ENCODE peak calls at places on chromosomes 6 and 20, in ten cellular contexts. K, O, L, F, J, E, S, Y, Z and V are unnamed samples.

GRCh38 chr6:52160468-52161104 is 25.6 kb upstream of the IL17A start:
- DNase-seq in F (no peak), S (no peak), Z (no peak), O (no peak), J (no peak), Y (no peak), E (no peak), K (no peak), L (no peak), V (no peak)

GRCh38 chr20:49699200-49699992 is 14.3 kb downstream of the B4GALT5 start:
- DNase-seq in K (no peak), O (no peak), S (no peak), F (no peak), E (peak), Z (no peak), Y (no peak), J (no peak), L (peak), V (no peak)

GRCh38 chr6:42509765-42510164 is 54.1 kb upstream of the UBR2 start:
- DNase-seq in F (no peak), S (no peak), K (no peak), Z (no peak), E (peak), L (no peak), J (no peak), O (no peak), Y (no peak), V (no peak)

GRCh38 chr20:52105045-52105572 is 86.5 kb downstream of the ZFP64 start:
- DNase-seq in J (no peak), E (peak), F (no peak), S (no peak), L (peak), Z (no peak), K (no peak), Y (peak), O (no peak), V (no peak)

GRCh38 chr20:34472246-34472925 is 43.8 kb upstream of the DYNLRB1 start:
- DNase-seq in F (no peak), O (no peak), S (no peak), Y (no peak), J (no peak), E (peak), Z (no peak), L (peak), K (no peak), V (no peak)

GRCh38 chr6:167683028-167683862 is 143.5 kb upstream of the AFDN start:
- DNase-seq in F (peak), L (no peak), E (peak), J (peak), O (peak), S (peak), K (peak), Y (peak), Z (no peak), V (no peak)

GRCh38 chr6:131199568-131200272 is 64.5 kb downstream of the AKAP7 start:
- DNase-seq in K (no peak), Y (no peak), Z (peak), S (peak), J (peak), F (peak), L (peak), O (no peak), E (peak), V (no peak)

GRCh38 chr20:34074101-34074760 is 37.8 kb downstream of the EIF2S2 start:
- DNase-seq in J (no peak), O (no peak), K (no peak), Y (no peak), Z (no peak), L (peak), F (no peak), E (peak), S (no peak), V (no peak)

GRCh38 chr6:130593948-130594347 is 228.1 kb downstream of the TMEM200A start:
- DNase-seq in J (no peak), F (no peak), K (no peak), S (no peak), L (no peak), E (no peak), Z (no peak), O (no peak), Y (no peak), V (no peak)

GRCh38 chr6:141282263-141282662 is 850.5 kb upstream of the GJE1 start:
- DNase-seq in Z (no peak), E (no peak), K (no peak), Y (no peak), L (no peak), S (no peak), F (no peak), O (no peak), J (no peak), V (no peak)

GRCh38 chr6:157537518-157537917 is 156.5 kb downstream of the ZDHHC14 start:
- DNase-seq in K (no peak), E (peak), F (no peak), Y (no peak), S (no peak), J (no peak), Z (no peak), O (no peak), L (peak), V (no peak)

GRCh38 chr6:36963451-36964290 is 9.1 kb downstream of the PI16 start:
- DNase-seq in Y (peak), S (no peak), E (no peak), K (no peak), Z (no peak), F (no peak), O (no peak), L (no peak), J (no peak), V (no peak)

GRCh38 chr20:19074828-19075516 is 137.5 kb upstream of the SLC24A3 start:
- DNase-seq in F (no peak), Z (peak), S (no peak), K (no peak), E (no peak), J (no peak), Y (no peak), L (no peak), O (peak), V (no peak)

GRCh38 chr6:113971786-113972185 is 838 bp upstream of the HDAC2 start:
- DNase-seq in Z (no peak), O (no peak), K (no peak), F (no peak), S (no peak), E (no peak), Y (no peak), L (no peak), J (no peak), V (no peak)

GRCh38 chr6:150627601-150628012 is 27.9 kb downstream of the PLEKHG1 start:
- DNase-seq in K (no peak), Y (no peak), F (no peak), L (no peak), E (no peak), J (no peak), O (no peak), S (no peak), Z (no peak), V (no peak)

GRCh38 chr6:167778497-167779122 is 48.1 kb upstream of the AFDN start:
- DNase-seq in K (no peak), E (no peak), O (peak), Y (no peak), L (no peak), S (no peak), Z (no peak), F (peak), J (no peak), V (no peak)

GRCh38 chr6:36024154-36024760 is at the start of gene SLC26A8:
- DNase-seq in E (no peak), L (no peak), Z (no peak), S (no peak), K (peak), Y (peak), F (no peak), J (no peak), O (no peak), V (no peak)

GRCh38 chr6:30490031-30490876 is 945 bp downstream of the HLA-E start:
- DNase-seq in L (peak), K (peak), Z (peak), E (peak), J (peak), S (no peak), O (peak), F (peak), Y (peak), V (no peak)

GRCh38 chr6:99297006-99297405 is 52.5 kb downstream of the FAXC start:
- DNase-seq in J (no peak), F (no peak), E (no peak), K (no peak), S (no peak), Z (no peak), L (no peak), Y (no peak), O (no peak), V (no peak)

GRCh38 chr20:43188861-43189613 is 669 bp downstream of the PTPRT start:
- DNase-seq in F (no peak), J (no peak), Y (no peak), Z (no peak), K (no peak), L (no peak), O (peak), E (no peak), S (no peak), V (no peak)

GRCh38 chr6:36701401-36701991 is 3.9 kb downstream of the RAB44 start:
- DNase-seq in K (peak), L (no peak), F (no peak), S (peak), Z (no peak), J (no peak), Y (peak), E (no peak), O (no peak), V (no peak)

GRCh38 chr6:118709859-118710350 is 58.5 kb upstream of the CEP85L start:
- DNase-seq in F (peak), J (no peak), E (peak), S (no peak), Y (no peak), O (no peak), K (no peak), L (peak), Z (peak), V (no peak)

GRCh38 chr6:140353536-140353935 is 979.1 kb upstream of the CITED2 start:
- DNase-seq in Z (no peak), K (no peak), Y (no peak), O (no peak), F (no peak), J (no peak), S (no peak), E (no peak), L (no peak), V (no peak)

GRCh38 chr6:40962241-40962640 is 76.8 kb downstream of the UNC5CL start:
- DNase-seq in L (peak), F (no peak), J (no peak), Y (no peak), Z (no peak), E (peak), O (peak), S (peak), K (no peak), V (no peak)

GRCh38 chr20:43448748-43449535 is 8.8 kb upstream of the SRSF6 start:
- DNase-seq in E (peak), Z (peak), O (no peak), Y (no peak), S (peak), J (peak), K (no peak), L (peak), F (peak), V (no peak)

GRCh38 chr20:47544240-47544639 is 42.6 kb downstream of the NCOA3 start:
- DNase-seq in O (no peak), J (no peak), F (no peak), K (no peak), E (peak), S (no peak), Y (no peak), L (peak), Z (no peak), V (no peak)

GRCh38 chr20:46122516-46123481 is 4.7 kb downstream of the CD40 start:
- DNase-seq in S (no peak), J (no peak), Z (no peak), O (no peak), L (no peak), E (no peak), F (peak), K (no peak), Y (no peak), V (no peak)

GRCh38 chr6:13248549-13248948 is 79.8 kb downstream of the TBC1D7 start:
- DNase-seq in S (no peak), F (no peak), Y (no peak), O (no peak), K (no peak), L (no peak), J (no peak), Z (no peak), E (no peak), V (no peak)

GRCh38 chr20:4684837-4685413 is 36.8 kb upstream of the PRND start:
- DNase-seq in F (no peak), O (no peak), J (no peak), S (peak), E (peak), Y (no peak), L (peak), Z (no peak), K (no peak), V (no peak)

GRCh38 chr6:157203312-157203744 is 120.0 kb downstream of the TMEM242 start:
- DNase-seq in O (no peak), S (no peak), L (no peak), F (no peak), Y (peak), J (no peak), Z (no peak), K (no peak), E (no peak), V (no peak)

DNA sequence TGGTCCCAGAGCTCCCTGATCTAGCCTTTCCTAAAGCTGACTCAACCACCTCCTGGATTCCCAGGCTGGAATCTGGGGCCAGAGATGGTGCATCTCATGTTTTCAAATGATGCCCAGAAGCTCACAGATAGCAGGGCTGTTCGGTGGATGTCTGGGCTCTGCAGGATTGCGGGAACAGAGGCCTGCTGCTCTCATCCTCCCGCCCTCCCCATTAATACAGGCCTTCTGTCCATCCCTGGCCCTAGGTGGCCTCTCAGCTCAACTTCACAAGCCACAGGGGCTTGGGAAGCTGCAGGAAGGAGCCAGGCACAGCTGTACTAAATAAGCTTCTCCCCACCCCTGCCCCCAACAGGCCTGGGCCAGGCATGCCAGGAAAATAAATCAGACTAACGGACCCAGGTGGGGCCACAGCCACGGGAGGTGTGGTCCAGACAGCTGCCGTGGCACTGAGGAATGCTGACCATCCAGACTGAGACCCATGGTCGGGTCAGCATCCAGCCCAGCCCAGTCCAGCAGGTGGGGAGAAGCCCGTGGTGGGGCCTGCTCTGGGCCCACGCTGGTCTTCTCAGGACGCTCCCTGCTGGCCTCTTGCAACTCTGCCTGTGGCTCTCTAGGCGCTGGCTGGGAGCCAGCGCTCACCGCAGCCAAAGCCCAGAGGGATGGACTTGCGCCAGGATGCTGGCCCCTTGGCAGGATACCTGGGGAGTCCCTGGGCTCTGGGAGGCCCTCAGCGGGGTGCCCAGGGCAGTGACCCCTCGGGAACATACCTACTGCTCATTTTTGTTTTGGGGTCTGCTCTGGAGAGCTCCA is 8.5 kb upstream of the YTHDF1 start:
- DNase-seq in J (no peak), Z (no peak), L (no peak), Y (peak), E (peak), K (no peak), S (peak), O (no peak), F (peak), V (no peak)
- TF ChIP-seq CTCF in J (peak), Z (no peak), L (peak), Y (no peak), E (peak), K (no peak), S (peak), O (no peak), F (no peak), V (peak)

GRCh38 chr6:39026175-39026574 is 22.4 kb upstream of the GLP1R start:
- DNase-seq in Z (no peak), L (no peak), E (no peak), S (no peak), F (no peak), Y (no peak), O (no peak), K (no peak), J (no peak), V (no peak)

DNA sequence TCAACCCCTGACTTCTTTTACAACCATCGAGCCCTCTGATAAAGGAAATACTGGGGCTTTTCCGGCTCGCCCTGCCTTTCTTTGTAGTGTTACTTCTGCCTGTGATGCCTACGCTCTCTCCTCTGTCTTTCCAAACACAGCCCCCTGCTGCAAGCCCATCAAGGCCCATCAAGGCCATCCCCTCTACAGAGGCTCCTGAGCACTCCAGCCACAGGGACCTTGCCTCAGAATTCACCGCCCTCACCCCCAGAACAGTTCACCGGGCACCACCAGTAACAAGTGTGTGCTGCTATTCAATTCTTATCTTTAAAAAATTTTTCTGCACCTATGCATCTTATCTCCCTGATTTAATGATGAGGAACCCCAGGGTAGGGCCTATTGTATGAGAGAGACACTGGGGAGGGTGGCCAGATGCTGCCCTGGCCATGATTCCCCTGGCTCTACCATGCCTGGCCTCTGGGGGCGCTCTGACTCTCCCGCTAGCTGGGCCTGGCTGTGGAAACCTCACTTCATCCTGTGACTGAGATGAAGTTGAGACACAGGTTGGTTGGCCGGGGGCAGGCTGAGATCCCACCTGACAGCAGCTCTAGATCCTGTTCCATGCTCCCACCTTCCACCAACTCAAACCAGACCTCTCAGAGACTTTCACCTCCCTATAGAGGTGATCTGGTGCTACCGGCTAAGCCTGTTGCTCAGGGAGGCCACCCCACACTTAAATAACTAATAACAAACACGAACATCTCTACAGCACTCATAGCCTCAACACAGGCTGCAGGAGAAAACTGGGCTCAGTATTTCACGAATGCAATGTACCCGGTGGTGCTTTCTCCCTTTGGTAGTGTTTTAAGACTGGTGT is 19.2 kb upstream of the GLP1R start:
- DNase-seq in Y (peak), J (peak), K (no peak), L (no peak), S (peak), F (no peak), O (no peak), Z (peak), E (no peak), V (no peak)
- TF ChIP-seq CTCF in Y (peak), J (peak), K (peak), L (peak), S (peak), F (peak), O (no peak), Z (peak), E (peak), V (peak)

DNA sequence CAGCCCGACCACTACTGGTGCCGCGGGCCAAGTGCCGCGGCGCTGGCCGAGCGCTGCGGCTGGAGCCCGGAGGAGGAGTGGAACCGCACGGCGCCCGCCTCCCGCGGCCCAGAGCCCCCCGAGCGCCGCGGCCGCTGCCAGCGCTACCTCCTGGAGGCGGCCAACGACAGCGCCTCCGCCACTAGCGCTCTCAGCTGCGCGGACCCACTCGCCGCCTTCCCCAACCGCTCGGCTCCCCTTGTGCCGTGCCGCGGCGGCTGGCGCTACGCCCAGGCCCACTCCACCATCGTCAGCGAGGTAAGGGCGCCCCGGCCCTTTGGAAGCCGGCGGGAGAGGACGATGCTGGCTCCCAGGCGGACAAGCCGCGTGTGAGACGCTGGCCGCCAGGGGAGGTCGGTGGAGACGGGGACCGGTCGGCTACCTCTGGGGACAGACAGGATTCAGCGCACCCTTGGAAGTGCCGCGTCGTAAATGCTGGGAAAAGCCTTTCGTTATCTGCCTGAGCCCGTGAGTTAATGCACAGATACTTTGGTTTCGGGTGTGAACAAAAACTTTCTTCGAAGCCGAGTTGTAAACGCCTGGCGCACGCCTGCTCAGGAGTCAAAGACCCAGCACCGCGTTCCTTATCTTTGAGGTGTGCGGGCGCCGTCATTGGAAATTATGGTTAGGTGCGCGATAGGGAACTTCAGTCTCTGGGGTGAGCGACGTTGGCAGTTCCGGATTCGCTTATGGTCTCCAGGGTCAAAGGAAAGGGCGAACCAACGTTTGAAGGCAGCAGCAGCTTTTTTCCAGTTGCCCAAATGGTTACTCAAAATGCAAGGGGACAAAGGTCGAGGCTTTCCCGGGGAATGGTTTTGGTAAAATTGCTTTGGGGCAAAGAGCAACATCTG is 619 bp downstream of the SLC22A3 start:
- DNase-seq in L (peak), E (no peak), O (no peak), J (peak), K (peak), F (peak), Y (peak), S (peak), Z (no peak), V (no peak)
- TF ChIP-seq CTCF in L (no peak), E (no peak), O (no peak), J (peak), K (peak), F (no peak), Y (no peak), S (peak), Z (no peak), V (peak)

DNA sequence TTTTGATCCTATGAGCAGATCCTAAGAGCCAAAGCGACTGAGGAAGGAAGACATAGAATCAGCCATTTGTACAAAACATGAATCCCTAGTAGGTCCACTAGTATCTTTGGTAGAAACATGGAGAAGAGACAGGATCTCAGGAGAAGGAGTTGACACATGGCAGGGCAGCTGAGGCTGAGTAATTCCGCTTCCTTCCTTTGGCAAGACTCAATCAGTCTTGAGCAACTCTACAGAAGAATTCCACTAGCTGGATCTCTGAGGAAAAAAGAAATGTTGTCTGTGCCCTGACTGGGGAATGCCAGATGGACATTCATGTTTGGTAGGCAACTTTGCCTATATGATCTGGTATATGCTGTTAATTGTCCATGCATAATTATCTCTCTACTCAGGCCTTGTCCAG is 35.3 kb downstream of the ESR1 start:
- DNase-seq in E (no peak), Z (no peak), J (no peak), Y (no peak), S (no peak), L (peak), F (no peak), O (no peak), K (no peak), V (no peak)
- TF ChIP-seq CTCF in E (no peak), Z (no peak), J (no peak), Y (no peak), S (no peak), L (no peak), F (no peak), O (no peak), K (no peak), V (no peak)